ENCODE peak calls at places on chromosomes 13 and 19, in six cellular contexts. S, V, P, K, F and L are unnamed samples.

GRCh38 chr13:24168980-24169379 is 8.5 kb downstream of the SPATA13 start:
- DNase-seq in S (peak), V (no peak), P (no peak), K (no peak), F (no peak), L (no peak)

GRCh38 chr13:97849305-97849704 is 104.2 kb upstream of the IPO5 start:
- DNase-seq in S (peak), V (no peak), P (no peak), K (no peak), F (peak), L (no peak)

GRCh38 chr19:40908981-40909380 is 26.9 kb upstream of the CYP2A7 start:
- DNase-seq in S (no peak), V (no peak), P (no peak), K (no peak), F (no peak), L (no peak)

GRCh38 chr19:41808663-41809566 is 12.5 kb downstream of the CEACAM3 start:
- DNase-seq in S (no peak), V (no peak), P (no peak), K (no peak), F (no peak), L (no peak)

GRCh38 chr19:871446-872265 is 12.2 kb downstream of the CFD start:
- DNase-seq in S (peak), V (no peak), P (no peak), K (no peak), F (peak), L (no peak)

GRCh38 chr19:10852098-10852800 is 4.0 kb downstream of the C19orf38 start:
- DNase-seq in S (peak), V (no peak), P (no peak), K (no peak), F (peak), L (no peak)

GRCh38 chr13:33519561-33520479 is 234.3 kb upstream of the STARD13 start:
- DNase-seq in S (no peak), V (no peak), P (no peak), K (peak), F (no peak), L (no peak)

GRCh38 chr19:17475541-17476115 is 5.3 kb downstream of the SLC27A1 start:
- DNase-seq in S (no peak), V (no peak), P (no peak), K (peak), F (no peak), L (no peak)

GRCh38 chr19:55077106-55077505 is 1.4 kb downstream of the EPS8L1 start:
- DNase-seq in S (no peak), V (no peak), P (no peak), K (no peak), F (no peak), L (no peak)

GRCh38 chr19:5495792-5496191 is 40.6 kb downstream of the ZNRF4 start:
- DNase-seq in S (no peak), V (no peak), P (no peak), K (no peak), F (no peak), L (no peak)

GRCh38 chr13:41520699-41521630 is 63.6 kb downstream of the RGCC start:
- DNase-seq in S (no peak), V (no peak), P (no peak), K (no peak), F (no peak), L (peak)

GRCh38 chr19:2775556-2776430 is 7.3 kb downstream of the SGTA start:
- DNase-seq in S (no peak), V (no peak), P (no peak), K (peak), F (no peak), L (no peak)

GRCh38 chr19:3423183-3423829 is 56.9 kb downstream of the NFIC start:
- DNase-seq in S (no peak), V (no peak), P (no peak), K (no peak), F (no peak), L (no peak)

GRCh38 chr13:99686157-99686572 is 184.9 kb downstream of the TM9SF2 start:
- DNase-seq in S (peak), V (no peak), P (peak), K (no peak), F (peak), L (no peak)

GRCh38 chr19:34485831-34486230 is 4.3 kb downstream of the WTIP start:
- DNase-seq in S (no peak), V (no peak), P (no peak), K (no peak), F (no peak), L (no peak)

GRCh38 chr19:10727599-10728250 is 9.8 kb downstream of the DNM2 start:
- DNase-seq in S (no peak), V (no peak), P (no peak), K (no peak), F (no peak), L (no peak)

GRCh38 chr13:90427322-90428272 is 919.9 kb upstream of the MIR17HG start:
- DNase-seq in S (no peak), V (no peak), P (no peak), K (no peak), F (no peak), L (no peak)

GRCh38 chr19:19488041-19488874 is 27.1 kb downstream of the TSSK6 start:
- DNase-seq in S (peak), V (no peak), P (no peak), K (no peak), F (no peak), L (peak)

GRCh38 chr13:71864981-71865857 is 1.8 kb downstream of the DACH1 start:
- DNase-seq in S (peak), V (no peak), P (peak), K (no peak), F (no peak), L (no peak)

GRCh38 chr19:42242512-42243409 is at the start of gene GSK3A:
- DNase-seq in S (peak), V (peak), P (peak), K (peak), F (peak), L (peak)

GRCh38 chr13:52097197-52097596 is 31.7 kb downstream of the NEK5 start:
- DNase-seq in S (no peak), V (no peak), P (no peak), K (no peak), F (no peak), L (no peak)

GRCh38 chr19:7748756-7749155 is 1.4 kb upstream of the CD209 start:
- DNase-seq in S (peak), V (no peak), P (no peak), K (no peak), F (peak), L (no peak)

GRCh38 chr13:113351514-113352026 is 12.4 kb downstream of the GRTP1 start:
- DNase-seq in S (no peak), V (no peak), P (no peak), K (no peak), F (no peak), L (no peak)
- H3K27ac ChIP-seq in S (no peak), V (no peak), P (no peak), K (no peak), F (no peak), L (no peak)

GRCh38 chr19:46845959-46846459 is 4.6 kb downstream of the AP2S1 start:
- DNase-seq in S (no peak), V (no peak), P (no peak), K (no peak), F (no peak), L (no peak)
- H3K27ac ChIP-seq in S (no peak), V (no peak), P (no peak), K (no peak), F (no peak), L (no peak)

GRCh38 chr13:109682534-109683244 is 103.7 kb downstream of the IRS2 start:
- DNase-seq in S (no peak), V (no peak), P (peak), K (no peak), F (no peak), L (no peak)

GRCh38 chr13:109691689-109692088 is 94.7 kb downstream of the IRS2 start:
- DNase-seq in S (no peak), V (no peak), P (peak), K (no peak), F (no peak), L (no peak)

GRCh38 chr13:109684084-109684835 is 102.1 kb downstream of the IRS2 start:
- DNase-seq in S (no peak), V (no peak), P (peak), K (no peak), F (no peak), L (no peak)

GRCh38 chr13:109684836-109685602 is 101.4 kb downstream of the IRS2 start:
- DNase-seq in S (no peak), V (no peak), P (peak), K (peak), F (no peak), L (no peak)

GRCh38 chr13:109687559-109688448 is 98.6 kb downstream of the IRS2 start:
- DNase-seq in S (no peak), V (no peak), P (peak), K (no peak), F (no peak), L (no peak)
- H3K27ac ChIP-seq in S (no peak), V (no peak), P (no peak), K (no peak), F (no peak), L (no peak)

GRCh38 chr13:102441085-102441484 is 39.2 kb upstream of the FGF14 start:
- DNase-seq in S (no peak), V (no peak), P (no peak), K (no peak), F (no peak), L (no peak)

GRCh38 chr13:102440259-102440936 is 38.5 kb upstream of the FGF14 start:
- DNase-seq in S (no peak), V (no peak), P (no peak), K (no peak), F (no peak), L (no peak)

DNA sequence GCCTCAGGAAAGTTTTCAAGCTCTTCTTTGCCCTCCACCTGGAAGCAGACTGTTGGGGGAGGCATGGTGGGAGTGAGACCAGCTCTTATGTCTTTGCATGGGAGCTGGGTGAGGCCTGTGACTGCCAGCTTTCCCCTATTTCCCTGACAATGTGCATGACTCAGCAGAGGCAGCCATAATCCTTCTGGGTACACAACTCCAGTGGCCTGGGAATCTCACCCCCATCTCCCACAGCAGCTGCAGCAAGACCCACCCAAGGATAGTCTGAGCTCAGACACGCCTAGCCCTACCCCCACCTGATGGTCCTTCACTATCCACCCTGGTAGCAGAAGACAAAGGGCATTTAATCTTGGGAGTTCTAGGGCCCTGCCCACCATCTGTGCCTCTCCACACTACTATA is 41.4 kb upstream of the FGF14 start:
- DNase-seq in S (no peak), V (no peak), P (no peak), K (no peak), F (no peak), L (no peak)
- H3K27ac ChIP-seq in S (no peak), V (no peak), P (no peak), K (no peak), F (no peak), L (no peak)